ENCODE peak calls at places on chromosomes 2 and 18, in five cellular contexts. One of them, this sample, is unnamed.

GRCh38 chr18:51867767-51868166 is 472.2 kb upstream of the DCC start:
- DNase-seq in heart left ventricle: no peak
- DNase-seq in dorsolateral prefrontal cortex: no peak
- DNase-seq in HCT116: no peak
- DNase-seq in cardiac muscle cell: peak; percentile 74
- DNase-seq in this sample: no peak

GRCh38 chr18:73007195-73007934 is 139.6 kb upstream of the NETO1 start:
- DNase-seq in heart left ventricle: no peak
- DNase-seq in dorsolateral prefrontal cortex: no peak
- DNase-seq in HCT116: no peak
- DNase-seq in cardiac muscle cell: no peak
- DNase-seq in this sample: no peak

GRCh38 chr2:102166189-102166845 is 20.5 kb upstream of the IL1RL2 start:
- DNase-seq in heart left ventricle: no peak
- DNase-seq in dorsolateral prefrontal cortex: no peak
- DNase-seq in HCT116: no peak
- DNase-seq in cardiac muscle cell: peak; percentile 69
- DNase-seq in this sample: no peak

GRCh38 chr2:74553892-74554820 is at the start of the genes DOK1 and LOXL3:
- DNase-seq in heart left ventricle: peak; percentile 95
- DNase-seq in dorsolateral prefrontal cortex: no peak
- DNase-seq in HCT116: no peak
- DNase-seq in cardiac muscle cell: peak; percentile 92
- DNase-seq in this sample: peak; percentile 95

GRCh38 chr2:112887904-112888303 is 23.1 kb upstream of the IL37 start:
- DNase-seq in heart left ventricle: no peak
- DNase-seq in dorsolateral prefrontal cortex: no peak
- DNase-seq in HCT116: no peak
- DNase-seq in cardiac muscle cell: no peak
- DNase-seq in this sample: no peak

GRCh38 chr2:68695971-68696370 is 38.6 kb upstream of the ARHGAP25 start:
- DNase-seq in heart left ventricle: no peak
- DNase-seq in dorsolateral prefrontal cortex: no peak
- DNase-seq in HCT116: no peak
- DNase-seq in cardiac muscle cell: no peak
- DNase-seq in this sample: no peak

GRCh38 chr2:46610014-46610413 is 130.6 kb downstream of the TMEM247 start:
- DNase-seq in heart left ventricle: no peak
- DNase-seq in dorsolateral prefrontal cortex: no peak
- DNase-seq in HCT116: no peak
- DNase-seq in cardiac muscle cell: no peak
- DNase-seq in this sample: no peak

GRCh38 chr18:56322403-56322802 is 316.0 kb downstream of the TXNL1 start:
- DNase-seq in heart left ventricle: no peak
- DNase-seq in dorsolateral prefrontal cortex: no peak
- DNase-seq in HCT116: no peak
- DNase-seq in cardiac muscle cell: peak; percentile 78
- DNase-seq in this sample: no peak

GRCh38 chr2:3728104-3729054 is 25.0 kb downstream of the DCDC2C start:
- DNase-seq in heart left ventricle: no peak
- DNase-seq in dorsolateral prefrontal cortex: no peak
- DNase-seq in HCT116: peak; percentile 33
- DNase-seq in cardiac muscle cell: peak; percentile 62
- DNase-seq in this sample: no peak

GRCh38 chr18:49459404-49460171 is 857 bp downstream of the DYM start:
- DNase-seq in heart left ventricle: no peak
- DNase-seq in dorsolateral prefrontal cortex: no peak
- DNase-seq in HCT116: no peak
- DNase-seq in cardiac muscle cell: no peak
- DNase-seq in this sample: no peak

GRCh38 chr18:56637897-56638231 is 528 bp downstream of the TXNL1 start:
- DNase-seq in heart left ventricle: peak; percentile 59
- DNase-seq in dorsolateral prefrontal cortex: no peak
- DNase-seq in HCT116: no peak
- DNase-seq in cardiac muscle cell: peak; percentile 20
- DNase-seq in this sample: no peak

GRCh38 chr18:28040720-28041119 is 136.2 kb downstream of the CDH2 start:
- DNase-seq in heart left ventricle: no peak
- DNase-seq in dorsolateral prefrontal cortex: no peak
- DNase-seq in HCT116: no peak
- DNase-seq in cardiac muscle cell: no peak
- DNase-seq in this sample: no peak

GRCh38 chr18:28039078-28039477 is 137.9 kb downstream of the CDH2 start:
- DNase-seq in heart left ventricle: no peak
- DNase-seq in dorsolateral prefrontal cortex: no peak
- DNase-seq in HCT116: no peak
- DNase-seq in cardiac muscle cell: no peak
- DNase-seq in this sample: no peak

GRCh38 chr18:28040216-28040615 is 136.7 kb downstream of the CDH2 start:
- DNase-seq in heart left ventricle: no peak
- DNase-seq in dorsolateral prefrontal cortex: no peak
- DNase-seq in HCT116: no peak
- DNase-seq in cardiac muscle cell: no peak
- DNase-seq in this sample: no peak

GRCh38 chr18:28034567-28034966 is 142.4 kb downstream of the CDH2 start:
- DNase-seq in heart left ventricle: no peak
- DNase-seq in dorsolateral prefrontal cortex: no peak
- DNase-seq in HCT116: no peak
- DNase-seq in cardiac muscle cell: no peak
- DNase-seq in this sample: no peak

GRCh38 chr18:28036481-28036880 is 140.4 kb downstream of the CDH2 start:
- DNase-seq in heart left ventricle: no peak
- DNase-seq in dorsolateral prefrontal cortex: no peak
- DNase-seq in HCT116: no peak
- DNase-seq in cardiac muscle cell: no peak
- DNase-seq in this sample: no peak
- H3K27ac ChIP-seq in heart left ventricle: no peak overlapping the region
- H3K27ac ChIP-seq in dorsolateral prefrontal cortex: no peak overlapping the region
- H3K27ac ChIP-seq in HCT116: no peak overlapping the region
- H3K27ac ChIP-seq in cardiac muscle cell: peak overlapping the region; percentile 34
- H3K27ac ChIP-seq in this sample: no peak overlapping the region

GRCh38 chr2:238703436-238703835 is 144.4 kb upstream of the TWIST2 start:
- DNase-seq in heart left ventricle: no peak
- DNase-seq in dorsolateral prefrontal cortex: no peak
- DNase-seq in HCT116: no peak
- DNase-seq in cardiac muscle cell: no peak
- DNase-seq in this sample: no peak

GRCh38 chr2:238709324-238709723 is 138.6 kb upstream of the TWIST2 start:
- DNase-seq in heart left ventricle: no peak
- DNase-seq in dorsolateral prefrontal cortex: no peak
- DNase-seq in HCT116: no peak
- DNase-seq in cardiac muscle cell: no peak
- DNase-seq in this sample: no peak

GRCh38 chr2:238704471-238705230 is 143.2 kb upstream of the TWIST2 start:
- DNase-seq in heart left ventricle: no peak
- DNase-seq in dorsolateral prefrontal cortex: no peak
- DNase-seq in HCT116: no peak
- DNase-seq in cardiac muscle cell: no peak
- DNase-seq in this sample: no peak

GRCh38 chr2:238706163-238706562 is 141.7 kb upstream of the TWIST2 start:
- DNase-seq in heart left ventricle: no peak
- DNase-seq in dorsolateral prefrontal cortex: no peak
- DNase-seq in HCT116: no peak
- DNase-seq in cardiac muscle cell: no peak
- DNase-seq in this sample: no peak

GRCh38 chr2:238706673-238707072 is 141.2 kb upstream of the TWIST2 start:
- DNase-seq in heart left ventricle: no peak
- DNase-seq in dorsolateral prefrontal cortex: no peak
- DNase-seq in HCT116: no peak
- DNase-seq in cardiac muscle cell: no peak
- DNase-seq in this sample: no peak
- TF ChIP-seq CTCF in heart left ventricle: no peak
- TF ChIP-seq CTCF in dorsolateral prefrontal cortex: no peak
- TF ChIP-seq CTCF in HCT116: peak; percentile 30
- TF ChIP-seq CTCF in cardiac muscle cell: peak; percentile 42
- TF ChIP-seq CTCF in this sample: peak; percentile 15

GRCh38 chr18:7512990-7513389 is 54.1 kb upstream of the PTPRM start:
- DNase-seq in heart left ventricle: no peak
- DNase-seq in dorsolateral prefrontal cortex: no peak
- DNase-seq in HCT116: no peak
- DNase-seq in cardiac muscle cell: no peak
- DNase-seq in this sample: no peak
- H3K27me3 ChIP-seq in heart left ventricle: no peaks in the 10 kb centered on the region
- H3K27me3 ChIP-seq in dorsolateral prefrontal cortex: no peaks in the 10 kb centered on the region
- H3K27me3 ChIP-seq in HCT116: no peaks in the 10 kb centered on the region
- H3K27me3 ChIP-seq in cardiac muscle cell: no peaks in the 10 kb centered on the region
- H3K27me3 ChIP-seq in this sample: no peaks in the 10 kb centered on the region

GRCh38 chr2:236928353-236929153 is 157.1 kb upstream of the COPS8 start:
- DNase-seq in heart left ventricle: no peak
- DNase-seq in dorsolateral prefrontal cortex: no peak
- DNase-seq in HCT116: no peak
- DNase-seq in cardiac muscle cell: no peak
- DNase-seq in this sample: no peak
- H3K27ac ChIP-seq in heart left ventricle: peak overlapping the region; percentile 58
- H3K27ac ChIP-seq in dorsolateral prefrontal cortex: no peak overlapping the region
- H3K27ac ChIP-seq in HCT116: no peak overlapping the region
- H3K27ac ChIP-seq in cardiac muscle cell: no peak overlapping the region
- H3K27ac ChIP-seq in this sample: peak overlapping the region; percentile 34

GRCh38 chr18:59760212-59760997 is 63.2 kb upstream of the CCBE1 start:
- DNase-seq in heart left ventricle: no peak
- DNase-seq in dorsolateral prefrontal cortex: no peak
- DNase-seq in HCT116: no peak
- DNase-seq in cardiac muscle cell: no peak
- DNase-seq in this sample: no peak
- TF ChIP-seq CTCF in heart left ventricle: no peak
- TF ChIP-seq CTCF in dorsolateral prefrontal cortex: no peak
- TF ChIP-seq CTCF in HCT116: no peak
- TF ChIP-seq CTCF in cardiac muscle cell: no peak
- TF ChIP-seq CTCF in this sample: no peak

GRCh38 chr2:70939001-70939846 is 3.5 kb downstream of the ATP6V1B1 start:
- DNase-seq in heart left ventricle: no peak
- DNase-seq in dorsolateral prefrontal cortex: no peak
- DNase-seq in HCT116: no peak
- DNase-seq in cardiac muscle cell: no peak
- DNase-seq in this sample: peak; percentile 50
- H3K27me3 ChIP-seq in heart left ventricle: no peaks in the 10 kb centered on the region
- H3K27me3 ChIP-seq in dorsolateral prefrontal cortex: no peaks in the 10 kb centered on the region
- H3K27me3 ChIP-seq in HCT116: no peaks in the 10 kb centered on the region
- H3K27me3 ChIP-seq in cardiac muscle cell: peaks cover 15% of the 10 kb centered on the region
- H3K27me3 ChIP-seq in this sample: no peaks in the 10 kb centered on the region

This sample was measured in upper lobe of right lung.